ENCODE peak calls at places on chromosomes 5 and 9, in four cellular contexts. T is K562, G is GM12878, C is HepG2. I is an unnamed sample.

GRCh38 chr5:135551593-135552447 is 16.1 kb upstream of the NEUROG1 start:
- DNase-seq in T (peak; percentile 80), C (peak; percentile 64), G (peak; percentile 12), I (peak; percentile 82)

GRCh38 chr9:5438301-5439162 is 807 bp upstream of the PLGRKT start:
- DNase-seq in C (no peak), T (no peak), G (peak; percentile 89), I (peak; percentile 45)

GRCh38 chr9:34549407-34549732 is 26.6 kb upstream of the ENHO start:
- DNase-seq in G (no peak), C (no peak), T (no peak), I (peak; percentile 32)

GRCh38 chr5:457195-457961 is 14.4 kb downstream of the EXOC3 start:
- DNase-seq in C (no peak), T (no peak), G (no peak), I (no peak)

GRCh38 chr9:85700330-85700729 is 41.4 kb downstream of the AGTPBP1 start:
- DNase-seq in C (no peak), T (no peak), G (no peak), I (no peak)

GRCh38 chr9:89842267-89842768 is 237.5 kb downstream of the GADD45G start:
- DNase-seq in G (no peak), C (no peak), T (no peak), I (no peak)

GRCh38 chr9:133767008-133767407 is 28.9 kb upstream of the SARDH start:
- DNase-seq in C (no peak), T (no peak), G (no peak), I (no peak)

GRCh38 chr9:72476617-72477375 is 44.6 kb upstream of the TMC1 start:
- DNase-seq in C (peak; percentile 63), G (no peak), T (peak; percentile 27), I (peak; percentile 31)

GRCh38 chr5:177067491-177067890 is 19.2 kb upstream of the FGFR4 start:
- DNase-seq in G (no peak), C (no peak), T (no peak), I (no peak)

GRCh38 chr5:89117131-89117644 is 234.2 kb upstream of the MEF2C start:
- DNase-seq in G (peak; percentile 55), T (no peak), C (no peak), I (no peak)

GRCh38 chr9:73151653-73152382 is at the start of gene ANXA1:
- DNase-seq in C (no peak), T (peak; percentile 9), G (no peak), I (no peak)

GRCh38 chr5:73490088-73490487 is 8.2 kb upstream of the BTF3 start:
- DNase-seq in C (no peak), G (no peak), T (no peak), I (no peak)

GRCh38 chr5:54718647-54719046 is 201.1 kb downstream of the SNX18 start:
- DNase-seq in T (no peak), C (no peak), G (no peak), I (no peak)

GRCh38 chr5:158875272-158875679 is 224.4 kb downstream of the EBF1 start:
- DNase-seq in T (no peak), C (no peak), G (no peak), I (no peak)

GRCh38 chr5:74257645-74258328 is 382.7 kb downstream of the ENC1 start:
- DNase-seq in T (peak; percentile 14), C (no peak), G (no peak), I (no peak)

GRCh38 chr5:36172593-36172992 is 20.7 kb downstream of the SKP2 start:
- DNase-seq in C (no peak), T (no peak), G (no peak), I (no peak)

GRCh38 chr5:137072376-137073174 is 426.6 kb downstream of the SPOCK1 start:
- DNase-seq in T (no peak), G (no peak), C (no peak), I (no peak)

GRCh38 chr5:100595812-100596173 is 60.6 kb downstream of the FAM174A start:
- DNase-seq in C (no peak), G (no peak), T (no peak), I (no peak)

GRCh38 chr5:100590867-100591266 is 55.7 kb downstream of the FAM174A start:
- DNase-seq in C (no peak), G (no peak), T (no peak), I (no peak)

GRCh38 chr5:100600289-100600994 is 65.3 kb downstream of the FAM174A start:
- DNase-seq in T (no peak), G (no peak), C (no peak), I (no peak)

GRCh38 chr5:100595152-100595811 is 60.1 kb downstream of the FAM174A start:
- DNase-seq in T (no peak), G (no peak), C (peak; percentile 53), I (no peak)
- TF ChIP-seq HDAC6 in T (no peak), G (no peak), C (no peak), I (no peak)

DNA sequence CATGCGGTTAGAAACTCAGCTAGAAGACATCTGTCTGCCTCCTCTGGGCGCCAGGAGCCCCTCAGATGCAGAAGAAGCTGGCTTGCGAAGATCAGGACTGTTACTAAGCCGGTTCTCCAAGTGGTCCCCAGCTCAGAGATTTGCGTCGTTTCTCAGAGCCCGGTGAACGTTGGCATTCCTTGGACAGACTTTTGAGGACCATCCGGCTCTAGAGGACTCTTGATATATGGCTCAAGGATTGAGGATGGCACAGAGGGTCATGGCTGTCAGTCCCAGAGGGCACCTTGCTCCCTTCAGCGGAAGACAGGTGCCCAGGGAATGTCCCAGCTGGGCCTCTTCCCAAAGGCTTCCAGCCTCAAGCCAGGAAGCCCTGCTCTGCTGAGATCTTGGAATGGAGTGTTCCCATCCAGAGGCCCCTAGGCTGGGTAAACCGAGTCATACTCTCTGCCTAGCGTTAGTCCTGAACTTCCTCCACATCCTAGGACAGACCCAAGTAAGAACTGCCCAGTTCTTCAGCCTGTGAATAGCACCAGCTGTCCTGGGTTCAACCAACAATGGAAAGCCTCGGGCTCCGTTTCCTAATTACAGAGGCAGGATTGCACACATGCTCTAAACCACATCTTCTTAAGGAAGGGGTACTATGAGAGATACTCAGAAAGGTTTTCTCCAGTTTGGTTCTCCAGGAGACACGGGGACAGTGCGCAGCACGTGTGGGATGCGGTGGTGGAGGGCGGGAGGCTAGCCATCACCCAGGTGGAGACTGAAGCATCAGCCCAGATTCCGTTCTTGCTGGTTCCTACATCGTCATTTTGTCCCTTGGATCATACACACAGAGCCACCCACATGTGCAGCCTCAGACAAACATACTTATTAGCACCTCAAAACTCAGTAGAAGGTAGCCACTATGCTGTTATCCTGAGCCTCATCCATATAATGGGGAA is 51.4 kb downstream of the ZNF354C start:
- DNase-seq in T (no peak), C (no peak), G (no peak), I (no peak)
- TF ChIP-seq HDAC6 in T (no peak), C (no peak), G (no peak), I (no peak)

DNA sequence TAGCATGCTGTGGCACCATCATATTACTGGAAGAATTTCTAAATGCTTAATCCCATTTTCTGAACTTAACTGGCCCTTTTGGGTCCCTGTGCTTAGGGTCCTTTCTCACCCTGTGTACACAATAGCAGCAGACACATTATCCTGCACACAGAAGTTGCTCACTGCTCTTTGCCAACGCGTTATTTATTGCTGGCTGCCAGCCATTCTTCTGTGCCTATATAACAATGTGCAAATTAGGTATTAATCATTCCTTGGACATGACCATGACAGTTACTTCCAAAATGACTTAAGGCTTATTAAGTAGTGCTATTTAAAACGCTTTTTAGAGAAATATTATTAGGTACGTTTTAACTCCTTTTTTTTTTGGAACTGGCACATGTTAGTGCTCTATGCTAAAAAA is 134.7 kb downstream of the FBN2 start:
- DNase-seq in T (no peak), G (no peak), C (no peak), I (no peak)
- TF ChIP-seq HDAC6 in T (no peak), G (no peak), C (no peak), I (no peak)

GRCh38 chr5:132065351-132065937 is 5.0 kb downstream of the IL3 start:
- DNase-seq in C (peak; percentile 53), G (peak; percentile 8), T (peak; percentile 81), I (peak; percentile 46)
- TF ChIP-seq HDAC6 in C (no peak), G (no peak), T (no peak), I (no peak)

GRCh38 chr9:109775516-109775915 is 4.5 kb upstream of the PALM2AKAP2 start:
- DNase-seq in G (no peak), T (no peak), C (no peak), I (no peak)
- TF ChIP-seq HDAC6 in G (no peak), T (no peak), C (no peak), I (no peak)